ENCODE peak calls at places on chromosomes 7 and 10, in ten cellular contexts. O is left lung; S is activated T-cell treated with anti-CD3 and anti-CD28 coated beads, Interleukin-2, amount 50 U/mL, for 4 hours; X is KBM-7; L is substantia nigra; V is stomach; R is pons; Z is epithelial cell of esophagus; G is SK-N-SH; U is fibroblast of the aortic adventitia. Q is an unnamed sample.

GRCh38 chr7:18509491-18509890 is 13.9 kb downstream of the HDAC9 start:
- DNase-seq in V (no peak), S (no peak), Z (peak), G (no peak), O (no peak), X (no peak), L (no peak), R (no peak), U (no peak), Q (no peak)

GRCh38 chr7:54774785-54775740 is 16.1 kb upstream of the SEC61G start:
- DNase-seq in Z (no peak), S (no peak), G (no peak), L (no peak), U (no peak), V (no peak), X (no peak), R (no peak), O (no peak), Q (no peak)

GRCh38 chr10:132904169-132904813 is 38.1 kb downstream of the CFAP46 start:
- DNase-seq in Z (no peak), S (no peak), X (peak), V (peak), O (no peak), R (peak), G (peak), U (peak), L (no peak), Q (peak)

GRCh38 chr7:149887311-149887710 is 13.5 kb downstream of the ATP6V0E2 start:
- DNase-seq in L (no peak), U (no peak), V (no peak), O (no peak), R (no peak), G (no peak), X (no peak), S (no peak), Z (no peak), Q (no peak)

GRCh38 chr10:129031233-129032150 is 435.5 kb upstream of the MGMT start:
- DNase-seq in G (peak), L (no peak), X (peak), Z (peak), O (no peak), R (peak), S (peak), V (peak), U (peak), Q (peak)

GRCh38 chr7:96093435-96093834 is 228.5 kb downstream of the SLC25A13 start:
- DNase-seq in U (peak), S (no peak), O (no peak), X (no peak), G (no peak), L (no peak), V (no peak), R (no peak), Z (peak), Q (no peak)

GRCh38 chr10:97320480-97321031 is 1.5 kb downstream of the FRAT1 start:
- DNase-seq in G (peak), U (no peak), R (no peak), O (peak), L (no peak), Z (no peak), X (no peak), V (peak), S (no peak), Q (no peak)

GRCh38 chr7:93043393-93043985 is 74.3 kb downstream of the SAMD9 start:
- DNase-seq in X (no peak), G (peak), R (no peak), O (no peak), Z (peak), S (no peak), U (peak), V (no peak), L (no peak), Q (no peak)

GRCh38 chr7:151798851-151799428 is 78.0 kb downstream of the PRKAG2 start:
- DNase-seq in S (no peak), V (no peak), X (no peak), L (no peak), O (no peak), Z (peak), R (no peak), G (no peak), U (no peak), Q (peak)